ENCODE peak calls at places on chromosomes 12 and 14, in four cellular contexts. Q is PC-3, F is K562, L is Karpas-422. Y is an unnamed sample.

GRCh38 chr14:64692597-64693350 is 11.4 kb upstream of the PLEKHG3 start:
- DNase-seq in Q (peak; percentile 62), F (no peak), L (no peak), Y (no peak)

GRCh38 chr14:102929349-102930137 is 7.1 kb downstream of the AMN start:
- DNase-seq in Q (no peak), F (no peak), L (no peak), Y (no peak)

GRCh38 chr14:23352506-23353432 is at the start of gene SLC22A17:
- DNase-seq in Q (peak; percentile 72), F (no peak), L (no peak), Y (peak; percentile 84)

GRCh38 chr14:72652179-72652578 is 241.7 kb downstream of the DPF3 start:
- DNase-seq in Q (peak; percentile 53), F (no peak), L (no peak), Y (peak; percentile 68)

GRCh38 chr14:21385170-21385904 is 1.5 kb upstream of the SUPT16H start:
- DNase-seq in Q (no peak), F (no peak), L (peak; percentile 71), Y (no peak)

GRCh38 chr12:28378749-28379148 is 188.5 kb downstream of the CCDC91 start:
- DNase-seq in Q (peak; percentile 50), F (no peak), L (no peak), Y (peak; percentile 96)

GRCh38 chr12:127400231-127400630 is 866.7 kb upstream of the TMEM132C start:
- DNase-seq in Q (peak; percentile 50), F (no peak), L (no peak), Y (peak; percentile 14)

GRCh38 chr12:93785262-93786010 is 108.3 kb downstream of the CRADD start:
- DNase-seq in Q (peak; percentile 98), F (peak; percentile 49), L (no peak), Y (peak; percentile 94)

GRCh38 chr14:51616256-51616655 is 35.5 kb upstream of the FRMD6 start:
- DNase-seq in Q (no peak), F (no peak), L (no peak), Y (no peak)

GRCh38 chr14:92362781-92363235 is 39.8 kb downstream of the SLC24A4 start:
- DNase-seq in Q (peak; percentile 64), F (no peak), L (no peak), Y (peak; percentile 27)

GRCh38 chr12:110680032-110680431 is 8.9 kb downstream of the HVCN1 start:
- DNase-seq in Q (no peak), F (no peak), L (no peak), Y (no peak)

GRCh38 chr14:75070383-75070782 is 942 bp downstream of the ZC2HC1C start:
- DNase-seq in Q (no peak), F (peak; percentile 28), L (no peak), Y (no peak)
- H3K9ac ChIP-seq in Q (no peak overlapping the region), F (peak overlapping the region; percentile 91), L (no peak overlapping the region), Y (no peak overlapping the region)

GRCh38 chr14:74604896-74605295 is 7.1 kb downstream of the LTBP2 start:
- DNase-seq in Q (no peak), F (no peak), L (no peak), Y (no peak)

GRCh38 chr14:74606727-74607126 is 5.3 kb downstream of the LTBP2 start:
- DNase-seq in Q (no peak), F (no peak), L (no peak), Y (no peak)

GRCh38 chr14:74604157-74604556 is 7.9 kb downstream of the LTBP2 start:
- DNase-seq in Q (no peak), F (no peak), L (no peak), Y (no peak)

GRCh38 chr14:74608959-74609611 is 3.0 kb downstream of the LTBP2 start:
- DNase-seq in Q (peak; percentile 92), F (peak; percentile 46), L (peak; percentile 95), Y (peak; percentile 63)

GRCh38 chr14:74605531-74606223 is 6.4 kb downstream of the LTBP2 start:
- DNase-seq in Q (no peak), F (no peak), L (no peak), Y (no peak)
- H3K9ac ChIP-seq in Q (no peak overlapping the region), F (no peak overlapping the region), L (no peak overlapping the region), Y (no peak overlapping the region)

GRCh38 chr12:75953312-75953906 is 78.2 kb downstream of the PHLDA1 start:
- DNase-seq in Q (peak; percentile 54), F (no peak), L (no peak), Y (peak; percentile 56)
- H3K9ac ChIP-seq in Q (peak overlapping the region; percentile 73), F (no peak overlapping the region), L (no peak overlapping the region), Y (peak overlapping the region; percentile 71)

DNA sequence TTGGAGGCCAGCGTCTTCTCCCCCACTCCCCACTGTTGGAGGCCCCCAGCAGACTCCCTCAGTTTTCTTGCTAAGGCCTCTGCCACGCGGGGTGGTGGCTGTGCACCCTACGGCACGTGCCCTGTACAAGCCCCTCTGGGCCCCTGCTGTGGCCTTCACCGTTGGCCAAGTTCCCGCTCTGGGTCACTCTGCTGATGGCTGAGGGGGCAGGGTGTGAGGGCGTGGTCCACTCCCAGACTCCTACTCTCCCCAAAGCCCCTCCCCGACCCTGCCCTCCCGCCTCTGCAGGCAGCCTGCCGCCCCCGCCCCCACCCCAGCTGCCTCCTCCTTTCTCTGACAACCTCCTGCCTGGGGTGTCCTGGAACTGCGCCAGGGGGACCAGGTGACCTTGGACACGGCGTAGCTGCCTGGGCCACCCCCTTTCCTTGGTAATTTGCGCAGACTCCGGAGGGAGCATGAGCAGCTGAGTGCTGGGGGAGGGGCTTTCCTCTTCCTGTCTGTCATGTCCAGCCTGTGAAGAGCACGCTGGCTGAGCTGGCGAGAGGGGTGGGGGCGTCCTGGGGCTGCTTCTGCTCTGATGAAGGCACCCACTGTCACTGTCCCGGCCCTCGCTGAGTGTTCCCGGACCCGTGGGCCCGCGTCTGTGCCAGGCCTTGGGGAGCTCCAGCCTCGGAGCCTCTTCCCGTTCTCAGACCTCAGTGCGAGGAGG is 84.9 kb downstream of the KIF26A start:
- DNase-seq in Q (no peak), F (peak; percentile 60), L (no peak), Y (no peak)
- H3K9ac ChIP-seq in Q (no peak overlapping the region), F (no peak overlapping the region), L (no peak overlapping the region), Y (no peak overlapping the region)

DNA sequence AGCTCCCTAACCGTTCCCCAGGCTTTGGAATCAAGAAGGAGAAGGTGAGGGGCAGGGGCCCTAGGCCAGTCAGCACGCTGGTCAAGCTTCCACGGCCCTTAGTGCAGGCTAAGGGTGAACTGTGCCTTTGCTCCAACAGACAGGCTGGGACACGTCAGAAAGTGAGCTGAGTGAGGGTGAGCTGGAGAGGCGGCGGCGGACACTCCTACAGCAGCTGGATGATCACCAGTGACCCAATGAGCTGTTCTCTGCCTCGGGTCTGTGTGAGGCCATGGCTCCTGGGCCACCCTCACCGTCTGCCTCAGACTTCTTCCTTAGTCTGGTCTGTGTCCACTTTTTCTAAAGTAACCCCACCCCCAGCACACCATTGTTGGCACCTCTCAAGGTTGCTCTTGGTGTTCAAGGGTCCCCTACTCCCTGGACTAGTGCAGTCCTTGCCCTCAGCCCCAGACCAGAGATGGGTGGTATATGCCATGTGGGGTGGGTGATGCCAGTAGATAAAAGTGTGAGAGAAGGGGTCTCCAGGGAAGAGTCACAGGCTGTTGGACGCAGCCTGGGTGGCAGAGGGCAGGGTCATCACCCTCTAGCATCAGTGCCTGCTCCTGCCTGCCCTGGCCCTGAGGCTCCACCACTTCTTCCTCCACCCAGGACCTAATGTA is 20.7 kb downstream of the PRPF40B start:
- DNase-seq in Q (no peak), F (no peak), L (no peak), Y (no peak)
- H3K9ac ChIP-seq in Q (no peak overlapping the region), F (peak overlapping the region; percentile 80), L (no peak overlapping the region), Y (no peak overlapping the region)

DNA sequence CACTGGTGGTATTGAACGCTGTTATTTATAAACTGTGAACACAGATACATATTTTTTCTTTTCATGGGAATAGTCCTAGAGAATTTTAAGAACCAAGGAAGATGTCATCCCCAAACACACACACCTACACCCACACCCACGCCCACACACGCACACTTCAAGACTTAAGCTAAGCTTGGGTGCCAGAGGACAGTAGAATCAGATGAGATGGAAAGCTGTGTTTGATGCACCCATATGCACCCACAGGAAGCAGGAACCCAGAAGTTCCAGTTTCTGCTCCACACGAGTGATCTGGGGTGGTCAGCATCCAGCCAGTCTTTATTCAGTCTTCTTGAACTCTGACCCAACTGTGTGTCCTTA is 348.3 kb downstream of the KCNH5 start:
- DNase-seq in Q (no peak), F (no peak), L (no peak), Y (no peak)
- H3K9ac ChIP-seq in Q (no peak overlapping the region), F (no peak overlapping the region), L (no peak overlapping the region), Y (no peak overlapping the region)

GRCh38 chr12:63930971-63931370 is 86.5 kb downstream of the SRGAP1 start:
- DNase-seq in Q (no peak), F (no peak), L (no peak), Y (peak; percentile 64)
- H3K9ac ChIP-seq in Q (no peak overlapping the region), F (no peak overlapping the region), L (no peak overlapping the region), Y (peak overlapping the region; percentile 9)

DNA sequence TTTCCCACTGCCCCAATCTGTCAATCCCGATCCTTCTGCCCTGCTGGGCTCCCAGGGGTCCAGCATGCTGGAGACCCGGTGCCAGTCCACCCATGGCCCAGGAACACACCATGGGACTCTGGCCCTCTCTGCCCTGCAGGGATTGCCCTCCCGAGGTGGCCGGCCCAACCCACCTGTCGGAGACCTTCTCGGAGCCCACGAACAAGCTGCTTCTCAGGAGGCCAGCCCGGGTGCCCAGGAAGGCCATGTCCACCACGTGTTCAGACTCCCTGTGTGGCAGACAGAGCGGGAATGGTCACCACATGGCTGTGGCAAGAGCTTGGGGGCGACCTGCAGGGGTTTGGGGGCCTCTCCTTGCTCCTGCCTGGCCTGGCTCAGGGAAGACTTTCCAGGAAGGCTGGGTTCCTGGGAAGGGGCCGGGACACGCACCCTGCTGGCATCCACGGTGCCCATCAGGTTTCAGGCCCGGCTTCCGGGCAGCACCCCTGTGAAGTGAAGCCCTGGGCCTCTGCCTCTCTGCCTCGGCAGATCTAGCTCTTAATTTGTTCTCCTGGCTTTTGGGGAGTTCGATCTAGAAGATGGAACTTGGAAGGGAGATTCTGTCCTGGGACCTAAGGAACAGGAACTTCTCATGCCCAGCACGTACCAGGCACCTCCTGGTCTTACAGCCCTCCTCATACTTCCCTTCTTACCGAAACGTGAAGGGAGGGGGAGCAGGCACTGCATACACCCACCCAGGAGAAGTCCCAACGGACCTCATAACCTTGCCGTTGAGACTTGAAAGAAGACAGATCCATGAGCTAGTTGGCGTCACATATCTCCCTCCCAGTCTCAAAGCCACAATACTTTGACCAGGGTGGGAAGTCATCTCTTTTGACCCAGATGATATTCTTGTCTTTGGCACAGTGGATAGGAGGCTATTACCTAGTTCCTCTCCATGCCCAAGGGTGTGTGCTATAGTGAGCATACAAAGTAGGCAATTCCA is 26.3 kb downstream of the LRTM2 start:
- DNase-seq in Q (no peak), F (no peak), L (no peak), Y (no peak)
- H3K9ac ChIP-seq in Q (no peak overlapping the region), F (no peak overlapping the region), L (no peak overlapping the region), Y (no peak overlapping the region)

GRCh38 chr14:98897605-98898309 is 374.2 kb downstream of the BCL11B start:
- DNase-seq in Q (no peak), F (no peak), L (no peak), Y (no peak)

GRCh38 chr14:98900236-98900635 is 371.8 kb downstream of the BCL11B start:
- DNase-seq in Q (no peak), F (no peak), L (no peak), Y (no peak)

GRCh38 chr14:98900721-98901272 is 371.2 kb downstream of the BCL11B start:
- DNase-seq in Q (no peak), F (no peak), L (no peak), Y (no peak)

GRCh38 chr14:98901511-98902205 is 370.3 kb downstream of the BCL11B start:
- DNase-seq in Q (no peak), F (no peak), L (no peak), Y (no peak)

DNA sequence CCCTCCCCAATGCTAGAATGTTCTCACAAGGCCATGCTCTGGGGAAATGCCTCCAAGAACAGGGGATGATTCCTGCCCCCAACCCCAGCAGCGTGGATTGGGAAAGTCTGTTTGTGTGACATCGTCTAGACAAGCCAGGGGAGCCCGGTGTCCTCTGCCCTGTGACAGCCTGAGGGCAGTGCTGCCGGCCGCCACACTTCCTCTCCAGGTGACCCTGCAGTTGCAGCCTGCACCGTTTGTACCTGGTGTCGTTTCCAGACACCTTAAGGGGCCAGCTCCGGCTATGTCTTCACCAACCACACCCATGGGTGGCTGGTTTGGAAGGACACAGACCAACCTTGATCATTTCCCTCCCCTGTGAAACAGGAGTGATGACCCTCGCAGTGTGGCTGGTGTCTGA is 372.6 kb downstream of the BCL11B start:
- DNase-seq in Q (no peak), F (no peak), L (no peak), Y (no peak)
- H3K9ac ChIP-seq in Q (no peak overlapping the region), F (no peak overlapping the region), L (no peak overlapping the region), Y (no peak overlapping the region)